ENCODE peak calls at places on chromosomes 7 and 10, in nine cellular contexts. One of them, this sample, is unnamed.

GRCh38 chr7:109529712-109530111 is 960.0 kb downstream of the DNAJB9 start:
- DNase-seq in IMR-90: no peak
- DNase-seq in body of pancreas: no peak
- DNase-seq in stomach: no peak
- DNase-seq in CD8-positive, alpha-beta memory T cell: no peak
- DNase-seq in colonic mucosa: no peak
- DNase-seq in PC-3: no peak
- DNase-seq in HCT116: no peak
- DNase-seq in upper lobe of right lung: no peak
- DNase-seq in this sample: no peak

GRCh38 chr7:129341838-129342806 is 92.1 kb upstream of the STRIP2 start:
- DNase-seq in colonic mucosa: no peak
- DNase-seq in HCT116: no peak
- DNase-seq in IMR-90: no peak
- DNase-seq in CD8-positive, alpha-beta memory T cell: no peak
- DNase-seq in PC-3: no peak
- DNase-seq in stomach: no peak
- DNase-seq in body of pancreas: no peak
- DNase-seq in upper lobe of right lung: no peak
- DNase-seq in this sample: no peak

GRCh38 chr7:21617916-21618390 is 75.1 kb downstream of the DNAH11 start:
- DNase-seq in PC-3: peak; percentile 88
- DNase-seq in CD8-positive, alpha-beta memory T cell: no peak
- DNase-seq in colonic mucosa: peak; percentile 23
- DNase-seq in IMR-90: peak; percentile 60
- DNase-seq in upper lobe of right lung: no peak
- DNase-seq in HCT116: no peak
- DNase-seq in stomach: no peak
- DNase-seq in body of pancreas: peak; percentile 46
- DNase-seq in this sample: peak; percentile 75

GRCh38 chr7:11449316-11449715 is 382.7 kb downstream of the THSD7A start:
- DNase-seq in HCT116: no peak
- DNase-seq in stomach: no peak
- DNase-seq in IMR-90: no peak
- DNase-seq in PC-3: no peak
- DNase-seq in colonic mucosa: no peak
- DNase-seq in upper lobe of right lung: no peak
- DNase-seq in CD8-positive, alpha-beta memory T cell: no peak
- DNase-seq in body of pancreas: no peak
- DNase-seq in this sample: no peak

GRCh38 chr10:89076120-89076519 is 85.5 kb downstream of the FAS start:
- DNase-seq in HCT116: no peak
- DNase-seq in stomach: no peak
- DNase-seq in upper lobe of right lung: no peak
- DNase-seq in IMR-90: no peak
- DNase-seq in PC-3: no peak
- DNase-seq in CD8-positive, alpha-beta memory T cell: no peak
- DNase-seq in colonic mucosa: no peak
- DNase-seq in body of pancreas: no peak
- DNase-seq in this sample: no peak

GRCh38 chr10:29859521-29860130 is 199.8 kb downstream of the JCAD start:
- DNase-seq in HCT116: no peak
- DNase-seq in body of pancreas: no peak
- DNase-seq in upper lobe of right lung: no peak
- DNase-seq in PC-3: peak; percentile 81
- DNase-seq in IMR-90: peak; percentile 21
- DNase-seq in colonic mucosa: no peak
- DNase-seq in CD8-positive, alpha-beta memory T cell: no peak
- DNase-seq in stomach: no peak
- DNase-seq in this sample: no peak

GRCh38 chr10:125881192-125881591 is at the start of gene DHX32:
- DNase-seq in IMR-90: no peak
- DNase-seq in PC-3: no peak
- DNase-seq in HCT116: no peak
- DNase-seq in body of pancreas: no peak
- DNase-seq in CD8-positive, alpha-beta memory T cell: no peak
- DNase-seq in upper lobe of right lung: no peak
- DNase-seq in colonic mucosa: no peak
- DNase-seq in stomach: no peak
- DNase-seq in this sample: no peak

GRCh38 chr10:3783313-3783689 is 1.7 kb downstream of the KLF6 start:
- DNase-seq in HCT116: no peak
- DNase-seq in colonic mucosa: peak; percentile 58
- DNase-seq in IMR-90: peak; percentile 86
- DNase-seq in CD8-positive, alpha-beta memory T cell: peak; percentile 59
- DNase-seq in body of pancreas: peak; percentile 71
- DNase-seq in upper lobe of right lung: no peak
- DNase-seq in PC-3: peak; percentile 42
- DNase-seq in stomach: peak; percentile 65
- DNase-seq in this sample: peak; percentile 68

GRCh38 chr7:91149518-91149917 is 114.7 kb upstream of the FZD1 start:
- DNase-seq in CD8-positive, alpha-beta memory T cell: no peak
- DNase-seq in PC-3: no peak
- DNase-seq in stomach: no peak
- DNase-seq in IMR-90: no peak
- DNase-seq in colonic mucosa: no peak
- DNase-seq in body of pancreas: no peak
- DNase-seq in HCT116: no peak
- DNase-seq in upper lobe of right lung: no peak
- DNase-seq in this sample: no peak

GRCh38 chr10:132457328-132458070 is 60.5 kb downstream of the PWWP2B start:
- DNase-seq in colonic mucosa: no peak
- DNase-seq in CD8-positive, alpha-beta memory T cell: no peak
- DNase-seq in IMR-90: no peak
- DNase-seq in HCT116: no peak
- DNase-seq in stomach: no peak
- DNase-seq in upper lobe of right lung: no peak
- DNase-seq in body of pancreas: no peak
- DNase-seq in PC-3: peak; percentile 27
- DNase-seq in this sample: no peak

GRCh38 chr10:102831322-102832071 is 5.7 kb downstream of the CYP17A1 start:
- DNase-seq in colonic mucosa: no peak
- DNase-seq in PC-3: no peak
- DNase-seq in IMR-90: peak; percentile 39
- DNase-seq in HCT116: no peak
- DNase-seq in upper lobe of right lung: no peak
- DNase-seq in stomach: no peak
- DNase-seq in body of pancreas: no peak
- DNase-seq in CD8-positive, alpha-beta memory T cell: no peak
- DNase-seq in this sample: no peak

GRCh38 chr10:111103196-111103595 is 26.4 kb downstream of the ADRA2A start:
- DNase-seq in stomach: no peak
- DNase-seq in IMR-90: no peak
- DNase-seq in colonic mucosa: peak; percentile 64
- DNase-seq in upper lobe of right lung: peak; percentile 32
- DNase-seq in body of pancreas: no peak
- DNase-seq in PC-3: no peak
- DNase-seq in HCT116: no peak
- DNase-seq in CD8-positive, alpha-beta memory T cell: no peak
- DNase-seq in this sample: no peak

GRCh38 chr7:95686109-95686508 is 86.2 kb upstream of the DYNC1I1 start:
- DNase-seq in colonic mucosa: peak; percentile 41
- DNase-seq in upper lobe of right lung: no peak
- DNase-seq in body of pancreas: peak; percentile 66
- DNase-seq in HCT116: peak; percentile 54
- DNase-seq in stomach: peak; percentile 60
- DNase-seq in PC-3: peak; percentile 61
- DNase-seq in CD8-positive, alpha-beta memory T cell: no peak
- DNase-seq in IMR-90: peak; percentile 39
- DNase-seq in this sample: peak; percentile 51

GRCh38 chr10:51073461-51074237 is 638 bp upstream of the PRKG1 start:
- DNase-seq in upper lobe of right lung: no peak
- DNase-seq in stomach: peak; percentile 37
- DNase-seq in body of pancreas: peak; percentile 38
- DNase-seq in HCT116: no peak
- DNase-seq in IMR-90: peak; percentile 31
- DNase-seq in colonic mucosa: peak; percentile 45
- DNase-seq in CD8-positive, alpha-beta memory T cell: no peak
- DNase-seq in PC-3: peak; percentile 74
- DNase-seq in this sample: peak; percentile 26

GRCh38 chr10:43622022-43622421 is 15.8 kb downstream of the ZNF485 start:
- DNase-seq in body of pancreas: no peak
- DNase-seq in IMR-90: no peak
- DNase-seq in stomach: no peak
- DNase-seq in PC-3: no peak
- DNase-seq in CD8-positive, alpha-beta memory T cell: no peak
- DNase-seq in upper lobe of right lung: no peak
- DNase-seq in colonic mucosa: no peak
- DNase-seq in HCT116: no peak
- DNase-seq in this sample: no peak

GRCh38 chr10:43619368-43619767 is 13.1 kb downstream of the ZNF485 start:
- DNase-seq in stomach: no peak
- DNase-seq in CD8-positive, alpha-beta memory T cell: no peak
- DNase-seq in upper lobe of right lung: no peak
- DNase-seq in PC-3: no peak
- DNase-seq in IMR-90: no peak
- DNase-seq in body of pancreas: no peak
- DNase-seq in colonic mucosa: no peak
- DNase-seq in HCT116: no peak
- DNase-seq in this sample: no peak

GRCh38 chr10:43616697-43617370 is 10.6 kb downstream of the ZNF485 start:
- DNase-seq in stomach: no peak
- DNase-seq in HCT116: no peak
- DNase-seq in IMR-90: no peak
- DNase-seq in upper lobe of right lung: no peak
- DNase-seq in body of pancreas: no peak
- DNase-seq in colonic mucosa: no peak
- DNase-seq in PC-3: no peak
- DNase-seq in CD8-positive, alpha-beta memory T cell: no peak
- DNase-seq in this sample: no peak
- H3K36me3 ChIP-seq in stomach: peaks cover 50% of the 10 kb centered on the region
- H3K36me3 ChIP-seq in HCT116: peaks cover 18% of the 10 kb centered on the region
- H3K36me3 ChIP-seq in IMR-90: peaks cover 4% of the 10 kb centered on the region
- H3K36me3 ChIP-seq in upper lobe of right lung: no peaks in the 10 kb centered on the region
- H3K36me3 ChIP-seq in body of pancreas: peaks cover 10% of the 10 kb centered on the region
- H3K36me3 ChIP-seq in colonic mucosa: no peaks in the 10 kb centered on the region
- H3K36me3 ChIP-seq in PC-3: peaks cover 67% of the 10 kb centered on the region
- H3K36me3 ChIP-seq in CD8-positive, alpha-beta memory T cell: peaks cover 13% of the 10 kb centered on the region
- H3K36me3 ChIP-seq in this sample: no peaks in the 10 kb centered on the region

GRCh38 chr7:459584-460373 is 59.9 kb downstream of the PDGFA start:
- DNase-seq in PC-3: no peak
- DNase-seq in upper lobe of right lung: peak; percentile 41
- DNase-seq in CD8-positive, alpha-beta memory T cell: no peak
- DNase-seq in colonic mucosa: no peak
- DNase-seq in HCT116: no peak
- DNase-seq in stomach: no peak
- DNase-seq in body of pancreas: no peak
- DNase-seq in IMR-90: no peak
- DNase-seq in this sample: no peak
- H3K36me3 ChIP-seq in PC-3: no peaks in the 10 kb centered on the region
- H3K36me3 ChIP-seq in upper lobe of right lung: no peaks in the 10 kb centered on the region
- H3K36me3 ChIP-seq in CD8-positive, alpha-beta memory T cell: no peaks in the 10 kb centered on the region
- H3K36me3 ChIP-seq in colonic mucosa: no peaks in the 10 kb centered on the region
- H3K36me3 ChIP-seq in HCT116: no peaks in the 10 kb centered on the region
- H3K36me3 ChIP-seq in stomach: no peaks in the 10 kb centered on the region
- H3K36me3 ChIP-seq in body of pancreas: no peaks in the 10 kb centered on the region
- H3K36me3 ChIP-seq in IMR-90: no peaks in the 10 kb centered on the region
- H3K36me3 ChIP-seq in this sample: no peaks in the 10 kb centered on the region

DNA sequence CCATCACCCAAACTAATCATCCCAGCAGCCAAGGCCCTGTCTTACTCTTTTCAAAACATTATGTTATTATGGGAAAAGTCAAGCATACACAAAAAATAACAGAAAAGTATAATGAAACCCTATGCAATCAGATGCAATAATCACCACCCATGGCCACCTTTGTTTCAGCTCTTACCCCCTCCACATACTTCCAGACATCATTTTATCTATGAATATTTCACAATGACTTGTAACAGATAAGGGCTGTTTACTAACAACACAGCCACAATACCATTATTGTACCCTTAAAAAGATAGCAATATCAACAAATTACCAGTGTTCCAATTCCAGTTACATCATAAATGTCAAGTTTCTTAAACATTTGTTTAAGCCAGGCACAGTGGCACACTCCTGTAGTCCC is 35.2 kb downstream of the AIFM2 start:
- DNase-seq in PC-3: no peak
- DNase-seq in upper lobe of right lung: no peak
- DNase-seq in CD8-positive, alpha-beta memory T cell: no peak
- DNase-seq in colonic mucosa: no peak
- DNase-seq in IMR-90: no peak
- DNase-seq in HCT116: no peak
- DNase-seq in stomach: no peak
- DNase-seq in body of pancreas: no peak
- DNase-seq in this sample: no peak
- H3K36me3 ChIP-seq in PC-3: peaks cover 22% of the 10 kb centered on the region
- H3K36me3 ChIP-seq in upper lobe of right lung: peaks cover 6% of the 10 kb centered on the region
- H3K36me3 ChIP-seq in CD8-positive, alpha-beta memory T cell: no peaks in the 10 kb centered on the region
- H3K36me3 ChIP-seq in colonic mucosa: no peaks in the 10 kb centered on the region
- H3K36me3 ChIP-seq in IMR-90: peaks cover 31% of the 10 kb centered on the region
- H3K36me3 ChIP-seq in HCT116: peaks cover 11% of the 10 kb centered on the region
- H3K36me3 ChIP-seq in stomach: peaks cover 59% of the 10 kb centered on the region
- H3K36me3 ChIP-seq in body of pancreas: peaks cover 4% of the 10 kb centered on the region
- H3K36me3 ChIP-seq in this sample: no peaks in the 10 kb centered on the region

GRCh38 chr7:38215734-38216670 is 38.0 kb downstream of the STARD3NL start:
- DNase-seq in colonic mucosa: peak; percentile 83
- DNase-seq in PC-3: peak; percentile 68
- DNase-seq in stomach: peak; percentile 74
- DNase-seq in body of pancreas: peak; percentile 79
- DNase-seq in CD8-positive, alpha-beta memory T cell: peak; percentile 77
- DNase-seq in HCT116: peak; percentile 31
- DNase-seq in upper lobe of right lung: peak; percentile 85
- DNase-seq in IMR-90: peak; percentile 93
- DNase-seq in this sample: peak; percentile 65
- H3K36me3 ChIP-seq in colonic mucosa: no peaks in the 10 kb centered on the region
- H3K36me3 ChIP-seq in PC-3: peaks cover 6% of the 10 kb centered on the region
- H3K36me3 ChIP-seq in stomach: peaks cover 50% of the 10 kb centered on the region
- H3K36me3 ChIP-seq in body of pancreas: peaks cover 2% of the 10 kb centered on the region
- H3K36me3 ChIP-seq in CD8-positive, alpha-beta memory T cell: peaks cover 6% of the 10 kb centered on the region
- H3K36me3 ChIP-seq in HCT116: no peaks in the 10 kb centered on the region
- H3K36me3 ChIP-seq in upper lobe of right lung: peaks cover 52% of the 10 kb centered on the region
- H3K36me3 ChIP-seq in IMR-90: peaks cover 23% of the 10 kb centered on the region
- H3K36me3 ChIP-seq in this sample: no peaks in the 10 kb centered on the region

GRCh38 chr7:45036801-45037200 is 36.8 kb downstream of the CCM2 start:
- DNase-seq in body of pancreas: no peak
- DNase-seq in upper lobe of right lung: no peak
- DNase-seq in PC-3: no peak
- DNase-seq in stomach: no peak
- DNase-seq in CD8-positive, alpha-beta memory T cell: no peak
- DNase-seq in colonic mucosa: no peak
- DNase-seq in IMR-90: no peak
- DNase-seq in HCT116: no peak
- DNase-seq in this sample: no peak
- H3K36me3 ChIP-seq in body of pancreas: peaks cover 4% of the 10 kb centered on the region
- H3K36me3 ChIP-seq in upper lobe of right lung: peaks cover 35% of the 10 kb centered on the region
- H3K36me3 ChIP-seq in PC-3: no peaks in the 10 kb centered on the region
- H3K36me3 ChIP-seq in stomach: peaks cover 37% of the 10 kb centered on the region
- H3K36me3 ChIP-seq in CD8-positive, alpha-beta memory T cell: peaks cover 38% of the 10 kb centered on the region
- H3K36me3 ChIP-seq in colonic mucosa: no peaks in the 10 kb centered on the region
- H3K36me3 ChIP-seq in IMR-90: peaks cover 13% of the 10 kb centered on the region
- H3K36me3 ChIP-seq in HCT116: no peaks in the 10 kb centered on the region
- H3K36me3 ChIP-seq in this sample: no peaks in the 10 kb centered on the region

DNA sequence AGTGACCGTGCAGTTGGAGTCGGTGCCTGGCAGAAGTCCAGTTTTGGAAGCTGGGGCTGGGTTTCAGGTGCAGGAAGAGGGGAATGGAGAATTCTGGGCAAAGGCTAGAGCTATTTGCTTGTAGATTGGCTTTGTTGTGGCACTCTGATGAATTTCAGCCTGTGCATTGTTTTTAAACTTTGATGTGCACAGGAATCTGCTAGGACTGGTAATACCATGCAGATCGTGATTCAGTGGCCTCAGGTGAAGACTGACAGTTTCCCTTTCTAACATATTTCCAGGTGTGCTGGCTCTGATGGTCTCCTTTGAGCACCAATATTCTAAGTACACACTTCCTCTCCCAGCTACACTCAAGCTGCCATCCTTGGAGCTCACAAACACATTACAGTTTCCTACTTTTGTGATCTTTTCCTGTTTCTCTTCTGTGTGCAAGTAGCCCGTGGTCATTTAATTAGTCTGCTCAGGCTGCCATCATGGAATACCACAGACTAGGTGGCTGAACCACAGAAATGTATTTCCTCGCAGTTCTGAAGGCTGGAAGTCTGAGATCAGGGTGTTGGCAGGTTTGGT is 55.6 kb downstream of the NOC3L start:
- DNase-seq in IMR-90: no peak
- DNase-seq in body of pancreas: no peak
- DNase-seq in stomach: no peak
- DNase-seq in upper lobe of right lung: no peak
- DNase-seq in CD8-positive, alpha-beta memory T cell: no peak
- DNase-seq in PC-3: no peak
- DNase-seq in colonic mucosa: no peak
- DNase-seq in HCT116: no peak
- DNase-seq in this sample: no peak
- H3K36me3 ChIP-seq in IMR-90: no peaks in the 10 kb centered on the region
- H3K36me3 ChIP-seq in body of pancreas: no peaks in the 10 kb centered on the region
- H3K36me3 ChIP-seq in stomach: peaks cover 55% of the 10 kb centered on the region
- H3K36me3 ChIP-seq in upper lobe of right lung: peaks cover 6% of the 10 kb centered on the region
- H3K36me3 ChIP-seq in CD8-positive, alpha-beta memory T cell: no peaks in the 10 kb centered on the region
- H3K36me3 ChIP-seq in PC-3: no peaks in the 10 kb centered on the region
- H3K36me3 ChIP-seq in colonic mucosa: no peaks in the 10 kb centered on the region
- H3K36me3 ChIP-seq in HCT116: no peaks in the 10 kb centered on the region
- H3K36me3 ChIP-seq in this sample: no peaks in the 10 kb centered on the region